ENCODE peak calls at places on chromosomes 13 and 19, in nine cellular contexts. One of them, this sample, is unnamed.

GRCh38 chr19:1266818-1267440 is 2.2 kb upstream of the CIRBP start:
- DNase-seq in HAP-1: peak; percentile 82
- DNase-seq in tibial nerve: no peak
- DNase-seq in PC-3: peak; percentile 54
- DNase-seq in DMS53: peak; percentile 81
- DNase-seq in kidney tubule cell: peak; percentile 66
- DNase-seq in activated naive CD4-positive, alpha-beta T cell treated with anti-CD3 and anti-CD28 coated beads, Interleukin-2, amount 50 U/mL, for 16 hours: peak; percentile 60
- DNase-seq in NCI-H510A: no peak
- DNase-seq in T-helper 17 cell: peak; percentile 55
- DNase-seq in this sample: peak; percentile 88

GRCh38 chr13:105552078-105552477 is 983.4 kb downstream of the EFNB2 start:
- DNase-seq in HAP-1: no peak
- DNase-seq in tibial nerve: no peak
- DNase-seq in PC-3: no peak
- DNase-seq in DMS53: no peak
- DNase-seq in kidney tubule cell: no peak
- DNase-seq in activated naive CD4-positive, alpha-beta T cell treated with anti-CD3 and anti-CD28 coated beads, Interleukin-2, amount 50 U/mL, for 16 hours: no peak
- DNase-seq in NCI-H510A: no peak
- DNase-seq in T-helper 17 cell: no peak
- DNase-seq in this sample: no peak

GRCh38 chr19:28377077-28377476 is 835.9 kb downstream of the UQCRFS1 start:
- DNase-seq in HAP-1: no peak
- DNase-seq in tibial nerve: no peak
- DNase-seq in PC-3: no peak
- DNase-seq in DMS53: no peak
- DNase-seq in kidney tubule cell: no peak
- DNase-seq in activated naive CD4-positive, alpha-beta T cell treated with anti-CD3 and anti-CD28 coated beads, Interleukin-2, amount 50 U/mL, for 16 hours: no peak
- DNase-seq in NCI-H510A: no peak
- DNase-seq in T-helper 17 cell: no peak
- DNase-seq in this sample: no peak

GRCh38 chr19:53982611-53983010 is 8.8 kb upstream of the CACNG6 start:
- DNase-seq in HAP-1: peak; percentile 70
- DNase-seq in tibial nerve: no peak
- DNase-seq in PC-3: peak; percentile 67
- DNase-seq in DMS53: no peak
- DNase-seq in kidney tubule cell: peak; percentile 9
- DNase-seq in activated naive CD4-positive, alpha-beta T cell treated with anti-CD3 and anti-CD28 coated beads, Interleukin-2, amount 50 U/mL, for 16 hours: no peak
- DNase-seq in NCI-H510A: no peak
- DNase-seq in T-helper 17 cell: no peak
- DNase-seq in this sample: no peak

GRCh38 chr13:102873653-102874052 is 27.8 kb downstream of the ERCC5 start:
- DNase-seq in HAP-1: no peak
- DNase-seq in tibial nerve: no peak
- DNase-seq in PC-3: peak; percentile 46
- DNase-seq in DMS53: no peak
- DNase-seq in kidney tubule cell: no peak
- DNase-seq in activated naive CD4-positive, alpha-beta T cell treated with anti-CD3 and anti-CD28 coated beads, Interleukin-2, amount 50 U/mL, for 16 hours: no peak
- DNase-seq in NCI-H510A: no peak
- DNase-seq in T-helper 17 cell: no peak
- DNase-seq in this sample: no peak

GRCh38 chr19:14961956-14962685 is 17.5 kb downstream of the SLC1A6 start:
- DNase-seq in HAP-1: no peak
- DNase-seq in tibial nerve: no peak
- DNase-seq in PC-3: no peak
- DNase-seq in DMS53: no peak
- DNase-seq in kidney tubule cell: no peak
- DNase-seq in activated naive CD4-positive, alpha-beta T cell treated with anti-CD3 and anti-CD28 coated beads, Interleukin-2, amount 50 U/mL, for 16 hours: no peak
- DNase-seq in NCI-H510A: no peak
- DNase-seq in T-helper 17 cell: no peak
- DNase-seq in this sample: no peak

GRCh38 chr19:54418030-54418929 is 3.0 kb downstream of the TTYH1 start:
- DNase-seq in HAP-1: peak; percentile 39
- DNase-seq in tibial nerve: no peak
- DNase-seq in PC-3: no peak
- DNase-seq in DMS53: no peak
- DNase-seq in kidney tubule cell: peak; percentile 26
- DNase-seq in activated naive CD4-positive, alpha-beta T cell treated with anti-CD3 and anti-CD28 coated beads, Interleukin-2, amount 50 U/mL, for 16 hours: no peak
- DNase-seq in NCI-H510A: no peak
- DNase-seq in T-helper 17 cell: no peak
- DNase-seq in this sample: no peak

GRCh38 chr19:4233282-4233853 is 4.0 kb downstream of the EBI3 start:
- DNase-seq in HAP-1: peak; percentile 84
- DNase-seq in tibial nerve: no peak
- DNase-seq in PC-3: peak; percentile 48
- DNase-seq in DMS53: peak; percentile 59
- DNase-seq in kidney tubule cell: peak; percentile 49
- DNase-seq in activated naive CD4-positive, alpha-beta T cell treated with anti-CD3 and anti-CD28 coated beads, Interleukin-2, amount 50 U/mL, for 16 hours: peak; percentile 71
- DNase-seq in NCI-H510A: no peak
- DNase-seq in T-helper 17 cell: peak; percentile 38
- DNase-seq in this sample: no peak

GRCh38 chr19:46495789-46496099 is at the start of gene PNMA8B:
- DNase-seq in HAP-1: no peak
- DNase-seq in tibial nerve: no peak
- DNase-seq in PC-3: no peak
- DNase-seq in DMS53: peak; percentile 85
- DNase-seq in kidney tubule cell: peak; percentile 63
- DNase-seq in activated naive CD4-positive, alpha-beta T cell treated with anti-CD3 and anti-CD28 coated beads, Interleukin-2, amount 50 U/mL, for 16 hours: peak; percentile 64
- DNase-seq in NCI-H510A: peak; percentile 89
- DNase-seq in T-helper 17 cell: no peak
- DNase-seq in this sample: peak; percentile 69

GRCh38 chr19:13881231-13881691 is 4.3 kb downstream of the NANOS3 start:
- DNase-seq in HAP-1: no peak
- DNase-seq in tibial nerve: no peak
- DNase-seq in PC-3: no peak
- DNase-seq in DMS53: no peak
- DNase-seq in kidney tubule cell: peak; percentile 21
- DNase-seq in activated naive CD4-positive, alpha-beta T cell treated with anti-CD3 and anti-CD28 coated beads, Interleukin-2, amount 50 U/mL, for 16 hours: no peak
- DNase-seq in NCI-H510A: no peak
- DNase-seq in T-helper 17 cell: no peak
- DNase-seq in this sample: no peak

GRCh38 chr13:27168870-27169525 is 2.6 kb downstream of the USP12 start:
- DNase-seq in HAP-1: no peak
- DNase-seq in tibial nerve: no peak
- DNase-seq in PC-3: peak; percentile 29
- DNase-seq in DMS53: no peak
- DNase-seq in kidney tubule cell: no peak
- DNase-seq in activated naive CD4-positive, alpha-beta T cell treated with anti-CD3 and anti-CD28 coated beads, Interleukin-2, amount 50 U/mL, for 16 hours: no peak
- DNase-seq in NCI-H510A: no peak
- DNase-seq in T-helper 17 cell: no peak
- DNase-seq in this sample: no peak

GRCh38 chr19:18494267-18494607 is 27.6 kb downstream of the ELL start:
- DNase-seq in HAP-1: no peak
- DNase-seq in tibial nerve: no peak
- DNase-seq in PC-3: no peak
- DNase-seq in DMS53: no peak
- DNase-seq in kidney tubule cell: no peak
- DNase-seq in activated naive CD4-positive, alpha-beta T cell treated with anti-CD3 and anti-CD28 coated beads, Interleukin-2, amount 50 U/mL, for 16 hours: no peak
- DNase-seq in NCI-H510A: no peak
- DNase-seq in T-helper 17 cell: peak; percentile 32
- DNase-seq in this sample: no peak

GRCh38 chr19:41327499-41328156 is 17.7 kb downstream of the CCDC97 start:
- DNase-seq in HAP-1: no peak
- DNase-seq in tibial nerve: no peak
- DNase-seq in PC-3: peak; percentile 81
- DNase-seq in DMS53: peak; percentile 95
- DNase-seq in kidney tubule cell: peak; percentile 86
- DNase-seq in activated naive CD4-positive, alpha-beta T cell treated with anti-CD3 and anti-CD28 coated beads, Interleukin-2, amount 50 U/mL, for 16 hours: peak; percentile 76
- DNase-seq in NCI-H510A: peak; percentile 50
- DNase-seq in T-helper 17 cell: peak; percentile 89
- DNase-seq in this sample: peak; percentile 87

GRCh38 chr13:112142401-112142930 is 75.5 kb downstream of the SOX1 start:
- DNase-seq in HAP-1: no peak
- DNase-seq in tibial nerve: no peak
- DNase-seq in PC-3: no peak
- DNase-seq in DMS53: no peak
- DNase-seq in kidney tubule cell: no peak
- DNase-seq in activated naive CD4-positive, alpha-beta T cell treated with anti-CD3 and anti-CD28 coated beads, Interleukin-2, amount 50 U/mL, for 16 hours: no peak
- DNase-seq in NCI-H510A: no peak
- DNase-seq in T-helper 17 cell: no peak
- DNase-seq in this sample: no peak

GRCh38 chr19:33376423-33376822 is 2.9 kb downstream of the CEBPG start:
- DNase-seq in HAP-1: no peak
- DNase-seq in tibial nerve: peak; percentile 56
- DNase-seq in PC-3: peak; percentile 81
- DNase-seq in DMS53: no peak
- DNase-seq in kidney tubule cell: peak; percentile 83
- DNase-seq in activated naive CD4-positive, alpha-beta T cell treated with anti-CD3 and anti-CD28 coated beads, Interleukin-2, amount 50 U/mL, for 16 hours: no peak
- DNase-seq in NCI-H510A: no peak
- DNase-seq in T-helper 17 cell: no peak
- DNase-seq in this sample: peak; percentile 74

GRCh38 chr19:14614099-14614412 is 31.2 kb downstream of the CLEC17A start:
- DNase-seq in HAP-1: no peak
- DNase-seq in tibial nerve: no peak
- DNase-seq in PC-3: no peak
- DNase-seq in DMS53: no peak
- DNase-seq in kidney tubule cell: no peak
- DNase-seq in activated naive CD4-positive, alpha-beta T cell treated with anti-CD3 and anti-CD28 coated beads, Interleukin-2, amount 50 U/mL, for 16 hours: no peak
- DNase-seq in NCI-H510A: no peak
- DNase-seq in T-helper 17 cell: no peak
- DNase-seq in this sample: no peak

GRCh38 chr13:48727252-48728011 is 73.7 kb downstream of the CYSLTR2 start:
- DNase-seq in HAP-1: peak; percentile 59
- DNase-seq in tibial nerve: no peak
- DNase-seq in PC-3: no peak
- DNase-seq in DMS53: peak; percentile 4
- DNase-seq in kidney tubule cell: no peak
- DNase-seq in activated naive CD4-positive, alpha-beta T cell treated with anti-CD3 and anti-CD28 coated beads, Interleukin-2, amount 50 U/mL, for 16 hours: no peak
- DNase-seq in NCI-H510A: no peak
- DNase-seq in T-helper 17 cell: no peak
- DNase-seq in this sample: no peak

GRCh38 chr13:75363371-75363770 is 118.6 kb downstream of the TBC1D4 start:
- DNase-seq in HAP-1: no peak
- DNase-seq in tibial nerve: no peak
- DNase-seq in PC-3: no peak
- DNase-seq in DMS53: no peak
- DNase-seq in kidney tubule cell: peak; percentile 67
- DNase-seq in activated naive CD4-positive, alpha-beta T cell treated with anti-CD3 and anti-CD28 coated beads, Interleukin-2, amount 50 U/mL, for 16 hours: no peak
- DNase-seq in NCI-H510A: no peak
- DNase-seq in T-helper 17 cell: no peak
- DNase-seq in this sample: no peak

GRCh38 chr19:4803736-4804695 is 12.5 kb downstream of the FEM1A start:
- DNase-seq in HAP-1: peak; percentile 87
- DNase-seq in tibial nerve: no peak
- DNase-seq in PC-3: peak; percentile 80
- DNase-seq in DMS53: peak; percentile 55
- DNase-seq in kidney tubule cell: peak; percentile 30
- DNase-seq in activated naive CD4-positive, alpha-beta T cell treated with anti-CD3 and anti-CD28 coated beads, Interleukin-2, amount 50 U/mL, for 16 hours: peak; percentile 70
- DNase-seq in NCI-H510A: no peak
- DNase-seq in T-helper 17 cell: peak; percentile 43
- DNase-seq in this sample: no peak

GRCh38 chr19:50794074-50794777 is 4.0 kb downstream of the ACP4 start:
- DNase-seq in HAP-1: peak; percentile 69
- DNase-seq in tibial nerve: no peak
- DNase-seq in PC-3: peak; percentile 62
- DNase-seq in DMS53: peak; percentile 84
- DNase-seq in kidney tubule cell: peak; percentile 38
- DNase-seq in activated naive CD4-positive, alpha-beta T cell treated with anti-CD3 and anti-CD28 coated beads, Interleukin-2, amount 50 U/mL, for 16 hours: no peak
- DNase-seq in NCI-H510A: no peak
- DNase-seq in T-helper 17 cell: no peak
- DNase-seq in this sample: no peak

GRCh38 chr13:107254392-107254791 is 686.5 kb upstream of the ARGLU1 start:
- DNase-seq in HAP-1: no peak
- DNase-seq in tibial nerve: no peak
- DNase-seq in PC-3: peak; percentile 6
- DNase-seq in DMS53: no peak
- DNase-seq in kidney tubule cell: peak; percentile 28
- DNase-seq in activated naive CD4-positive, alpha-beta T cell treated with anti-CD3 and anti-CD28 coated beads, Interleukin-2, amount 50 U/mL, for 16 hours: no peak
- DNase-seq in NCI-H510A: no peak
- DNase-seq in T-helper 17 cell: no peak
- DNase-seq in this sample: no peak

GRCh38 chr19:38780443-38780842 is 7.1 kb upstream of the LGALS7 start:
- DNase-seq in HAP-1: no peak
- DNase-seq in tibial nerve: no peak
- DNase-seq in PC-3: no peak
- DNase-seq in DMS53: no peak
- DNase-seq in kidney tubule cell: no peak
- DNase-seq in activated naive CD4-positive, alpha-beta T cell treated with anti-CD3 and anti-CD28 coated beads, Interleukin-2, amount 50 U/mL, for 16 hours: no peak
- DNase-seq in NCI-H510A: no peak
- DNase-seq in T-helper 17 cell: no peak
- DNase-seq in this sample: no peak

GRCh38 chr13:92807343-92807742 is 419.3 kb upstream of the GPC6 start:
- DNase-seq in HAP-1: no peak
- DNase-seq in tibial nerve: no peak
- DNase-seq in PC-3: no peak
- DNase-seq in DMS53: no peak
- DNase-seq in kidney tubule cell: no peak
- DNase-seq in activated naive CD4-positive, alpha-beta T cell treated with anti-CD3 and anti-CD28 coated beads, Interleukin-2, amount 50 U/mL, for 16 hours: no peak
- DNase-seq in NCI-H510A: no peak
- DNase-seq in T-helper 17 cell: no peak
- DNase-seq in this sample: no peak

This sample was measured in tibial artery.